ENCODE peak calls at places on chromosomes 13 and 19, in ten cellular contexts. D, K, E, L, J, A, N, P, V and B are unnamed samples.

GRCh38 chr19:3179739-3180293 is 1.2 kb downstream of the S1PR4 start:
- DNase-seq in D (no peak), K (peak), E (peak), L (no peak), J (no peak), A (no peak), N (no peak), P (no peak), V (no peak), B (no peak)

GRCh38 chr13:99028890-99029289 is 51.0 kb upstream of the DOCK9 start:
- DNase-seq in D (no peak), K (no peak), E (peak), L (peak), J (no peak), A (no peak), N (no peak), P (no peak), V (peak), B (no peak)

GRCh38 chr19:37953576-37954303 is 46.7 kb downstream of the SIPA1L3 start:
- DNase-seq in D (no peak), K (no peak), E (no peak), L (no peak), J (no peak), A (no peak), N (no peak), P (no peak), V (peak), B (no peak)

GRCh38 chr13:36033035-36033434 is 98.1 kb downstream of the DCLK1 start:
- DNase-seq in D (no peak), K (no peak), E (no peak), L (no peak), J (no peak), A (no peak), N (no peak), P (no peak), V (no peak), B (no peak)

GRCh38 chr19:44613295-44614168 is at the start of gene IGSF23:
- DNase-seq in D (no peak), K (no peak), E (no peak), L (no peak), J (no peak), A (no peak), N (no peak), P (peak), V (no peak), B (no peak)

GRCh38 chr13:73268306-73268705 is 209.5 kb downstream of the KLF5 start:
- DNase-seq in D (no peak), K (no peak), E (no peak), L (no peak), J (no peak), A (no peak), N (no peak), P (peak), V (no peak), B (no peak)

GRCh38 chr13:44220948-44221347 is 152.7 kb upstream of the SERP2 start:
- DNase-seq in D (no peak), K (no peak), E (no peak), L (no peak), J (no peak), A (no peak), N (no peak), P (no peak), V (no peak), B (no peak)

GRCh38 chr13:28059214-28059613 is 41.2 kb downstream of the FLT3 start:
- DNase-seq in D (peak), K (no peak), E (peak), L (peak), J (peak), A (no peak), N (no peak), P (peak), V (peak), B (peak)

GRCh38 chr13:45225370-45225769 is 24.5 kb upstream of the KCTD4 start:
- DNase-seq in D (no peak), K (no peak), E (peak), L (no peak), J (no peak), A (no peak), N (no peak), P (no peak), V (no peak), B (no peak)

GRCh38 chr19:33819496-33819874 is 22.8 kb downstream of the KCTD15 start:
- DNase-seq in D (no peak), K (no peak), E (no peak), L (no peak), J (no peak), A (no peak), N (no peak), P (no peak), V (peak), B (no peak)

GRCh38 chr13:50509771-50510441 is 333.6 kb downstream of the DLEU7 start:
- DNase-seq in D (no peak), K (no peak), E (no peak), L (no peak), J (no peak), A (no peak), N (no peak), P (no peak), V (no peak), B (no peak)

GRCh38 chr19:3038214-3038613 is 9.1 kb upstream of the TLE2 start:
- DNase-seq in D (no peak), K (no peak), E (no peak), L (no peak), J (no peak), A (no peak), N (no peak), P (no peak), V (no peak), B (no peak)

GRCh38 chr13:19782049-19782726 is 557 bp downstream of the PSPC1 start:
- DNase-seq in D (peak), K (peak), E (peak), L (peak), J (peak), A (peak), N (peak), P (peak), V (peak), B (no peak)

GRCh38 chr19:45876411-45877197 is 9.3 kb downstream of the IRF2BP1 start:
- DNase-seq in D (peak), K (peak), E (no peak), L (peak), J (peak), A (peak), N (peak), P (peak), V (peak), B (no peak)

GRCh38 chr13:110560606-110561334 is 752 bp downstream of the RAB20 start:
- DNase-seq in D (peak), K (no peak), E (peak), L (no peak), J (peak), A (no peak), N (peak), P (peak), V (peak), B (no peak)

GRCh38 chr13:52994865-52995264 is 33.7 kb upstream of the OLFM4 start:
- DNase-seq in D (no peak), K (no peak), E (no peak), L (no peak), J (no peak), A (no peak), N (no peak), P (no peak), V (no peak), B (no peak)

GRCh38 chr19:42005504-42005903 is 11.5 kb upstream of the ATP1A3 start:
- DNase-seq in D (no peak), K (no peak), E (no peak), L (no peak), J (no peak), A (no peak), N (no peak), P (no peak), V (no peak), B (no peak)

GRCh38 chr13:32859893-32860292 is 156.3 kb upstream of the KL start:
- DNase-seq in D (no peak), K (no peak), E (no peak), L (no peak), J (no peak), A (no peak), N (no peak), P (no peak), V (no peak), B (no peak)

GRCh38 chr19:55239004-55239403 is 10.4 kb upstream of the TMEM86B start:
- DNase-seq in D (no peak), K (no peak), E (no peak), L (no peak), J (no peak), A (no peak), N (no peak), P (no peak), V (no peak), B (no peak)

GRCh38 chr13:65597839-65598818 is 1632.0 kb downstream of the PCDH9 start:
- DNase-seq in D (no peak), K (no peak), E (no peak), L (no peak), J (no peak), A (no peak), N (no peak), P (no peak), V (no peak), B (no peak)

GRCh38 chr19:54279441-54279962 is 1.4 kb downstream of the LILRB2 start:
- DNase-seq in D (no peak), K (no peak), E (no peak), L (no peak), J (no peak), A (no peak), N (no peak), P (no peak), V (no peak), B (no peak)

GRCh38 chr13:35162420-35162819 is 220.3 kb downstream of the NBEA start:
- DNase-seq in D (no peak), K (no peak), E (no peak), L (no peak), J (no peak), A (no peak), N (no peak), P (no peak), V (no peak), B (no peak)

GRCh38 chr13:85521586-85521985 is 277.6 kb downstream of the SLITRK6 start:
- DNase-seq in D (no peak), K (no peak), E (no peak), L (no peak), J (no peak), A (no peak), N (no peak), P (no peak), V (no peak), B (no peak)

GRCh38 chr13:32175943-32176342 is 139.2 kb downstream of the ZAR1L start:
- DNase-seq in D (no peak), K (no peak), E (no peak), L (no peak), J (no peak), A (no peak), N (no peak), P (no peak), V (no peak), B (no peak)

GRCh38 chr19:6113616-6114188 is 3.4 kb upstream of the RFX2 start:
- DNase-seq in D (peak), K (no peak), E (no peak), L (no peak), J (no peak), A (no peak), N (no peak), P (no peak), V (no peak), B (no peak)

GRCh38 chr13:112947796-112948195 is 21.2 kb upstream of the MCF2L start:
- DNase-seq in D (no peak), K (no peak), E (no peak), L (no peak), J (no peak), A (no peak), N (no peak), P (no peak), V (no peak), B (no peak)

GRCh38 chr19:2097330-2098327 is 914 bp downstream of the IZUMO4 start:
- DNase-seq in D (no peak), K (peak), E (no peak), L (peak), J (no peak), A (no peak), N (no peak), P (peak), V (peak), B (no peak)

GRCh38 chr13:47426126-47426849 is 529.4 kb upstream of the HTR2A start:
- DNase-seq in D (no peak), K (no peak), E (no peak), L (no peak), J (no peak), A (no peak), N (no peak), P (peak), V (no peak), B (no peak)

GRCh38 chr19:49422407-49423277 is 599 bp downstream of the PTH2 start:
- DNase-seq in D (no peak), K (no peak), E (peak), L (peak), J (peak), A (no peak), N (no peak), P (no peak), V (peak), B (no peak)

GRCh38 chr19:3238066-3238561 is 13.7 kb downstream of the CELF5 start:
- DNase-seq in D (no peak), K (no peak), E (no peak), L (no peak), J (no peak), A (no peak), N (no peak), P (no peak), V (no peak), B (no peak)

GRCh38 chr13:35496011-35496410 is 19.5 kb upstream of the MAB21L1 start:
- DNase-seq in D (no peak), K (no peak), E (peak), L (no peak), J (no peak), A (no peak), N (no peak), P (no peak), V (no peak), B (no peak)

GRCh38 chr13:100130092-100130491 is 41.2 kb downstream of the PCCA start:
- DNase-seq in D (no peak), K (no peak), E (no peak), L (no peak), J (no peak), A (no peak), N (no peak), P (no peak), V (peak), B (no peak)

GRCh38 chr19:40862785-40863184 is 12.5 kb upstream of the CYP2A6 start:
- DNase-seq in D (no peak), K (no peak), E (peak), L (no peak), J (no peak), A (no peak), N (no peak), P (no peak), V (no peak), B (no peak)

GRCh38 chr13:39856714-39857113 is 201.3 kb downstream of the COG6 start:
- DNase-seq in D (no peak), K (no peak), E (no peak), L (no peak), J (no peak), A (no peak), N (no peak), P (no peak), V (no peak), B (no peak)

GRCh38 chr19:48258350-48258749 is 2.6 kb upstream of the CARD8 start:
- DNase-seq in D (no peak), K (no peak), E (peak), L (no peak), J (no peak), A (no peak), N (no peak), P (no peak), V (no peak), B (no peak)

GRCh38 chr19:14507704-14508246 is 10.4 kb downstream of the DNAJB1 start:
- DNase-seq in D (no peak), K (no peak), E (peak), L (no peak), J (no peak), A (no peak), N (no peak), P (no peak), V (no peak), B (no peak)

GRCh38 chr19:16593181-16593580 is 21.0 kb upstream of the SLC35E1 start:
- DNase-seq in D (no peak), K (no peak), E (no peak), L (no peak), J (no peak), A (no peak), N (no peak), P (no peak), V (no peak), B (no peak)

GRCh38 chr13:20714563-20715339 is 11.3 kb downstream of the IL17D start:
- DNase-seq in D (no peak), K (no peak), E (no peak), L (no peak), J (no peak), A (no peak), N (no peak), P (no peak), V (no peak), B (no peak)

GRCh38 chr13:41611385-41611784 is 154.0 kb downstream of the RGCC start:
- DNase-seq in D (no peak), K (no peak), E (no peak), L (no peak), J (no peak), A (no peak), N (no peak), P (no peak), V (peak), B (no peak)

GRCh38 chr13:50798923-50799322 is 44.6 kb downstream of the DLEU7 start:
- DNase-seq in D (no peak), K (no peak), E (no peak), L (no peak), J (no peak), A (no peak), N (no peak), P (no peak), V (no peak), B (no peak)

DNA sequence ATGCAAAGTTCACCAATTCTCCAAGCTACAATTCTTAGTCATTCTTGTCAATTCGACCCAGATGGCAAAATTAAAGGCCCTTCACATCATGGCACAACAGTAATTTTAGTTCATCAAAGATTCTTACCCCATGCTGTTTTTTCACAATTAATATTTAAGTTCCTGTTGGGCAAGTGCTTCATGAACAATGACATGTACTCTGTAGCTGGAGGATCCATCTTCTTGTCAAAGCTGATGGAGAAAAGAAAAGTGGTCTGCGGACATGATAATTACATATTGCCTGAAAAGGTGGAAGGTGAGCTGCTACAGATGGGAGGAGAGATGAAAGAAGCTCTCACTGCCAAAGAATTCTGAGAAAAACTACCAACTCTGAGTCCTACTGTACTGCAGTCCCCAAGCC is 1370.3 kb upstream of the SLC10A2 start:
- DNase-seq in D (no peak), K (no peak), E (no peak), L (no peak), J (no peak), A (no peak), N (no peak), P (no peak), V (no peak), B (no peak)
- TF ChIP-seq POLR2AphosphoS5 in D (no peak), K (no peak), E (no peak), L (no peak), J (no peak), A (no peak), N (no peak), P (no peak), V (no peak), B (no peak)

GRCh38 chr13:83880275-83881027 is 1.8 kb downstream of the SLITRK1 start:
- DNase-seq in D (no peak), K (no peak), E (no peak), L (peak), J (no peak), A (no peak), N (no peak), P (no peak), V (peak), B (no peak)

GRCh38 chr13:83879431-83880171 is 2.7 kb downstream of the SLITRK1 start:
- DNase-seq in D (no peak), K (no peak), E (no peak), L (peak), J (no peak), A (no peak), N (no peak), P (no peak), V (peak), B (no peak)

GRCh38 chr13:83876546-83876945 is 5.7 kb downstream of the SLITRK1 start:
- DNase-seq in D (no peak), K (no peak), E (no peak), L (no peak), J (no peak), A (no peak), N (no peak), P (no peak), V (no peak), B (no peak)

GRCh38 chr13:83877901-83878300 is 4.4 kb downstream of the SLITRK1 start:
- DNase-seq in D (no peak), K (no peak), E (no peak), L (no peak), J (no peak), A (no peak), N (no peak), P (no peak), V (peak), B (no peak)

GRCh38 chr13:83878691-83879410 is 3.4 kb downstream of the SLITRK1 start:
- DNase-seq in D (no peak), K (no peak), E (no peak), L (peak), J (no peak), A (no peak), N (no peak), P (no peak), V (peak), B (no peak)
- TF ChIP-seq POLR2AphosphoS5 in D (no peak), K (no peak), E (no peak), L (no peak), J (no peak), A (no peak), N (no peak), P (no peak), V (no peak), B (no peak)

GRCh38 chr19:30049844-30050667 is 108.0 kb downstream of the URI1 start:
- DNase-seq in D (no peak), K (no peak), E (no peak), L (no peak), J (peak), A (no peak), N (no peak), P (no peak), V (no peak), B (no peak)
- TF ChIP-seq POLR2AphosphoS5 in D (no peak), K (no peak), E (no peak), L (no peak), J (no peak), A (no peak), N (no peak), P (no peak), V (no peak), B (no peak)

DNA sequence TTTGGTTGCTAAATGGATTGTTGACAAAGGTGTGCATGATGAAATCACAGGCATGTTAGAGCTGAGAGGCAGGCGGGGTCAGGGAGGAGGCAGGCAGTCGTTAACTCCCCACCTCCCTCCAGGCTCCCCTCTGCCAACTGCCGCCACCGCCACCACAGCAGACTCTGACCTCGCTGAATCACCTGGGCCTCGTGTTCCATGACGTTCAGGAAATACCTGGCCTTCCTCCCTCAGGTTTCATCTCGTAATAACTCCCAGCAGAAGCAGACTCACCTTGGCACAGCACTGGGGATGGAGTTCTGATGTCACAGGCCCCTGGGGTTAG is 198.5 kb downstream of the KATNAL1 start:
- DNase-seq in D (peak), K (no peak), E (no peak), L (no peak), J (no peak), A (peak), N (no peak), P (peak), V (no peak), B (no peak)
- TF ChIP-seq POLR2AphosphoS5 in D (peak), K (no peak), E (no peak), L (no peak), J (no peak), A (no peak), N (no peak), P (peak), V (no peak), B (no peak)

GRCh38 chr13:114065141-114065925 is 67.1 kb downstream of the RASA3 start:
- DNase-seq in D (peak), K (peak), E (peak), L (peak), J (peak), A (peak), N (no peak), P (peak), V (peak), B (peak)
- TF ChIP-seq POLR2AphosphoS5 in D (peak), K (peak), E (peak), L (no peak), J (peak), A (peak), N (no peak), P (peak), V (no peak), B (peak)

DNA sequence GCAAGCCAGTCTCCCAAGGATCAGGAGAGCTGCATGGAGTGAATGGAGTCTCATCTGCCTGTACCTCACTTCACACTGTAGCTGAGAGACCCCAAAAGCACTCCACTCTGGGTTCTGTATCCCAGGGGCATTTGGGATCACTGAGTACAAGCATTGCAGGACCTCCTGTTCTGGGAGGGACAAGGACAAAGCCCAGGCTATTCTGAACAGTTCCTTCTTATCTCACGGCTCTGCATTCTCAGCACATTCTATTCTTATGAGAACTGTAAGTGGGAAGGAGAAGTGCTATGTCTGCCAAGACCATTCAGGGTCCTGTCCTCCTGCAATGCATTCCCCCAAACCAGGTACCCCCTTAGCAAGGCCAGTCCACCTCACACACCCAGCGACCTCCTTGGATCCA is 42.8 kb downstream of the RNF6 start:
- DNase-seq in D (no peak), K (no peak), E (no peak), L (no peak), J (no peak), A (no peak), N (no peak), P (no peak), V (no peak), B (no peak)
- TF ChIP-seq POLR2AphosphoS5 in D (no peak), K (no peak), E (no peak), L (no peak), J (no peak), A (no peak), N (no peak), P (no peak), V (no peak), B (no peak)